ENCODE peak calls at places on chromosome 5, in six cellular contexts. I is transverse colon, N is adrenal gland, M is HCT116, X is prostate gland, P is uterus. Z is an unnamed sample.

GRCh38 chr5:13248236-13248635 is 696.3 kb downstream of the DNAH5 start:
- DNase-seq in I (no peak), X (no peak), P (no peak), N (no peak), M (no peak), Z (no peak)

GRCh38 chr5:91200692-91201091 is 182.4 kb downstream of the ARRDC3 start:
- DNase-seq in M (no peak), X (no peak), N (no peak), I (no peak), P (no peak), Z (no peak)

GRCh38 chr5:113020461-113021273 is 44.1 kb downstream of the DCP2 start:
- DNase-seq in M (peak; percentile 84), I (no peak), X (no peak), N (no peak), P (no peak), Z (peak; percentile 30)

GRCh38 chr5:8184455-8185063 is 315.6 kb downstream of the MTRR start:
- DNase-seq in N (peak; percentile 26), X (no peak), I (peak; percentile 38), P (no peak), M (no peak), Z (peak; percentile 26)

GRCh38 chr5:80439213-80439612 is 31.3 kb downstream of the ZFYVE16 start:
- DNase-seq in X (no peak), I (no peak), N (no peak), M (no peak), P (no peak), Z (no peak)

GRCh38 chr5:77281969-77282336 is 71.5 kb downstream of the PDE8B start:
- DNase-seq in M (no peak), N (no peak), P (no peak), I (no peak), X (no peak), Z (no peak)

GRCh38 chr5:2899311-2899710 is 147.8 kb upstream of the IRX2 start:
- DNase-seq in X (no peak), N (no peak), I (no peak), P (no peak), M (no peak), Z (no peak)

GRCh38 chr5:32020271-32020670 is 153.8 kb downstream of the GOLPH3 start:
- DNase-seq in N (no peak), P (no peak), X (no peak), I (no peak), M (no peak), Z (no peak)

GRCh38 chr5:68932830-68933434 is 160.9 kb upstream of the SLC30A5 start:
- DNase-seq in X (no peak), M (peak; percentile 7), I (no peak), N (no peak), P (no peak), Z (no peak)

GRCh38 chr5:143108498-143109128 is 294.9 kb downstream of the NR3C1 start:
- DNase-seq in N (peak; percentile 34), P (no peak), X (peak; percentile 55), I (peak; percentile 74), M (no peak), Z (no peak)

GRCh38 chr5:115588640-115589039 is 13.6 kb downstream of the TICAM2 start:
- DNase-seq in N (no peak), P (no peak), I (no peak), X (no peak), M (no peak), Z (no peak)

GRCh38 chr5:100188339-100188738 is 346.8 kb upstream of the FAM174A start:
- DNase-seq in N (no peak), X (no peak), P (no peak), M (no peak), I (no peak), Z (no peak)

GRCh38 chr5:122909470-122910100 is 64.2 kb downstream of the SNX24 start:
- DNase-seq in N (no peak), I (no peak), P (no peak), X (no peak), M (no peak), Z (no peak)

GRCh38 chr5:130874861-130875419 is 290.1 kb downstream of the HINT1 start:
- DNase-seq in M (no peak), P (no peak), I (no peak), N (no peak), X (no peak), Z (no peak)

GRCh38 chr5:61450880-61451279 is 118.8 kb downstream of the ZSWIM6 start:
- DNase-seq in M (peak; percentile 51), X (peak; percentile 19), P (no peak), I (no peak), N (no peak), Z (peak; percentile 10)

GRCh38 chr5:40605295-40605958 is 74.3 kb upstream of the PTGER4 start:
- DNase-seq in M (no peak), X (no peak), P (no peak), N (no peak), I (no peak), Z (no peak)

GRCh38 chr5:141192110-141192725 is at the start of gene PCDHB10:
- DNase-seq in P (no peak), X (no peak), N (no peak), M (peak; percentile 32), I (no peak), Z (peak; percentile 79)

GRCh38 chr5:2876183-2876582 is 124.7 kb upstream of the IRX2 start:
- DNase-seq in X (no peak), P (no peak), M (no peak), I (no peak), N (no peak), Z (no peak)

GRCh38 chr5:172245823-172246222 is 37.7 kb downstream of the UBTD2 start:
- DNase-seq in P (no peak), M (no peak), N (no peak), X (no peak), I (no peak), Z (no peak)

DNA sequence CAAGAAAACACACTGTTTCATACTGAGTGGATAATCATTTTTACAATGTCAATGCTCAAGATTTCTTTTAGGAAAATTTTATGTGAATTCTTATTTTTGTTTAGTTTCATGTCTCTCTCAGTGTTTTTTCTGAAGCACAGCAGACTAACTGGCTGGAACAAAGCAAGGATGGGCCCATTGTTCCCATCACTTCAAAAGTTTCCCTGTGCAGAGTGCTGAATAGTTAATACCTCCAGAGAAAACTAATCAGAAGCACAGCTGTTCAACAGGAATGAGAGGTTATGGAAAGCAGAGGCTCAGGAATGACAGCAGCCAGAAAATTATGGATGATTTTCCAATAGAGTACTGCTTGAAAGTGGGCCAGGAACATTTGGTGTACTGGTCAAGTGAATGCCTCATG is 173.0 kb upstream of the TARS1 start:
- DNase-seq in X (no peak), P (no peak), I (no peak), M (no peak), N (no peak), Z (no peak)
- TF ChIP-seq POLR2A in X (no peak), P (no peak), I (no peak), M (no peak), N (no peak), Z (no peak)

GRCh38 chr5:43041669-43042175 is 1.6 kb upstream of the ANXA2R start:
- DNase-seq in P (peak; percentile 59), M (no peak), X (peak; percentile 67), I (peak; percentile 63), N (peak; percentile 76), Z (peak; percentile 12)
- TF ChIP-seq POLR2A in P (peak; percentile 0), M (no peak), X (no peak), I (peak; percentile 10), N (no peak), Z (no peak)

GRCh38 chr5:148384389-148384756 is 615 bp downstream of the FBXO38 start:
- DNase-seq in I (no peak), P (no peak), N (peak; percentile 14), X (no peak), M (no peak), Z (no peak)

GRCh38 chr5:148381906-148382305 is 1.9 kb upstream of the FBXO38 start:
- DNase-seq in P (no peak), X (no peak), M (no peak), N (no peak), I (no peak), Z (no peak)

GRCh38 chr5:148385094-148385493 is 1.3 kb downstream of the FBXO38 start:
- DNase-seq in X (no peak), N (no peak), I (no peak), M (no peak), P (no peak), Z (no peak)

GRCh38 chr5:148382961-148383360 is 797 bp upstream of the FBXO38 start:
- DNase-seq in X (no peak), M (no peak), N (no peak), I (no peak), P (no peak), Z (no peak)

GRCh38 chr5:148383564-148384388 is at the start of gene FBXO38:
- DNase-seq in N (peak; percentile 97), M (peak; percentile 94), I (peak; percentile 98), P (peak; percentile 97), X (peak; percentile 97), Z (peak; percentile 77)
- TF ChIP-seq POLR2A in N (peak; percentile 53), M (peak; percentile 37), I (peak; percentile 94), P (peak; percentile 74), X (peak; percentile 77), Z (peak; percentile 70)

GRCh38 chr5:179698935-179699639 is at the start of gene CANX:
- DNase-seq in M (no peak), N (no peak), X (no peak), I (no peak), P (no peak), Z (no peak)

GRCh38 chr5:179699640-179700298 is 1.0 kb downstream of the CANX start:
- DNase-seq in M (no peak), X (no peak), N (peak; percentile 65), I (peak; percentile 27), P (no peak), Z (no peak)

GRCh38 chr5:179697993-179698934 is 503 bp upstream of the CANX start:
- DNase-seq in P (peak; percentile 99), N (peak; percentile 100), M (peak; percentile 97), X (peak; percentile 99), I (peak; percentile 99), Z (peak; percentile 99)

GRCh38 chr5:179697108-179697507 is 1.7 kb upstream of the CANX start:
- DNase-seq in X (no peak), P (no peak), N (no peak), M (no peak), I (no peak), Z (no peak)

DNA sequence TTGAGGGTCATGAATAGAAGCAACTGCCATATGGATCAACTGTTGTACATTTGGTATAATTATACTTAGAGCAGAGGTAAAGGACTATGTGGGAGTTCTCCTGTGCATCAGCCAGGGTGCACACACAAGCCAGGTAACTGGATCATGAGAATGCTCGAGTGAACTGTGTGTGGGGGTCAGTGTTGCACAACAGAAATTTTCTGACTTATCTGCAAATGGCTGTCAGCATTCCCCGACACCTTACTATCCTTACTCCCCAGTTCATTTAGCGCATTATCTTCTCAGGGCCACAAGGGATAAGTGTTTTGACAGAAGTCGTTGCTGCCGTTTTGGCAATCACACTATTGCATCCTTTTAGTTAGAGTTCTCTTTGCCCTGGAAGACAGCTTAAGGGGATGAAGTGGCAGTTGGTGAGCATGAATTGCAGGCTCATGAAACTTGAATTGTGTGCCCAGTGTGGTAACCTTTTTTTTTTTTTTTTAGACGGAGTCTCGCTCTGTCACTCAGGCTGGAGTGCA is 1.7 kb downstream of the CANX start:
- DNase-seq in N (peak; percentile 30), X (no peak), I (no peak), P (no peak), M (no peak), Z (no peak)
- TF ChIP-seq POLR2A in N (no peak), X (no peak), I (no peak), P (no peak), M (no peak), Z (no peak)